ENCODE peak calls at places on chromosomes 13 and 19, in six cellular contexts. E, R, N, S, A and U are unnamed samples. For H3K27me3, the result is how much of the 10 kb centered on the place peaks cover.

GRCh38 chr13:39317284-39317683 is 279.0 kb downstream of the NHLRC3 start:
- DNase-seq in E (peak), R (peak), N (peak), S (peak), A (no peak), U (no peak)

GRCh38 chr19:46714523-46715106 is 2.3 kb downstream of the PRKD2 start:
- DNase-seq in E (no peak), R (no peak), N (no peak), S (no peak), A (no peak), U (no peak)

GRCh38 chr13:57633950-57634828 is 2.6 kb downstream of the PCDH17 start:
- DNase-seq in E (no peak), R (no peak), N (no peak), S (peak), A (peak), U (no peak)

GRCh38 chr19:926595-927043 is 784 bp downstream of the ARID3A start:
- DNase-seq in E (peak), R (no peak), N (peak), S (peak), A (no peak), U (no peak)

GRCh38 chr13:87084192-87084591 is 587.0 kb upstream of the SLITRK5 start:
- DNase-seq in E (no peak), R (no peak), N (no peak), S (no peak), A (no peak), U (no peak)

GRCh38 chr19:9791552-9792181 is 23.1 kb upstream of the ZNF846 start:
- DNase-seq in E (peak), R (peak), N (peak), S (peak), A (peak), U (peak)

GRCh38 chr13:67094952-67095351 is 135.2 kb downstream of the PCDH9 start:
- DNase-seq in E (no peak), R (peak), N (no peak), S (no peak), A (no peak), U (no peak)

GRCh38 chr19:42271045-42271419 is 2.0 kb downstream of the CIC start:
- DNase-seq in E (no peak), R (no peak), N (no peak), S (no peak), A (no peak), U (no peak)

GRCh38 chr13:88526853-88527215 is 855.7 kb downstream of the SLITRK5 start:
- DNase-seq in E (no peak), R (no peak), N (no peak), S (no peak), A (no peak), U (no peak)

GRCh38 chr13:72953391-72953960 is 105.3 kb upstream of the KLF5 start:
- DNase-seq in E (peak), R (no peak), N (no peak), S (peak), A (no peak), U (peak)

GRCh38 chr13:52969373-52969772 is 59.2 kb upstream of the OLFM4 start:
- DNase-seq in E (no peak), R (no peak), N (no peak), S (no peak), A (no peak), U (no peak)

GRCh38 chr13:108302279-108302678 is 32.8 kb downstream of the TNFSF13B start:
- DNase-seq in E (no peak), R (peak), N (no peak), S (no peak), A (no peak), U (no peak)

GRCh38 chr13:95536629-95537241 is 15.8 kb upstream of the CLDN10 start:
- DNase-seq in E (no peak), R (peak), N (no peak), S (peak), A (no peak), U (no peak)

GRCh38 chr13:59133903-59134302 is 1029.8 kb downstream of the DIAPH3 start:
- DNase-seq in E (no peak), R (no peak), N (no peak), S (no peak), A (no peak), U (no peak)

GRCh38 chr13:75544681-75545333 is 4.8 kb upstream of the UCHL3 start:
- DNase-seq in E (no peak), R (peak), N (no peak), S (no peak), A (no peak), U (no peak)

GRCh38 chr19:53571339-53571738 is 33.4 kb downstream of the ZNF331 start:
- DNase-seq in E (no peak), R (no peak), N (no peak), S (no peak), A (no peak), U (no peak)

GRCh38 chr13:20721454-20722357 is 18.2 kb downstream of the IL17D start:
- DNase-seq in E (peak), R (peak), N (peak), S (peak), A (no peak), U (no peak)

GRCh38 chr19:42066075-42066754 is 3.8 kb downstream of the GRIK5 start:
- DNase-seq in E (no peak), R (peak), N (no peak), S (no peak), A (no peak), U (no peak)

GRCh38 chr13:24249586-24249985 is 59.8 kb upstream of the C1QTNF9 start:
- DNase-seq in E (no peak), R (no peak), N (no peak), S (no peak), A (no peak), U (no peak)

GRCh38 chr13:62418872-62419271 is 1003.2 kb upstream of the PCDH20 start:
- DNase-seq in E (no peak), R (peak), N (no peak), S (no peak), A (no peak), U (no peak)

GRCh38 chr19:41192574-41193419 is at the start of gene CYP2S1:
- DNase-seq in E (peak), R (peak), N (no peak), S (no peak), A (no peak), U (peak)

GRCh38 chr13:72960541-72960940 is 98.3 kb upstream of the KLF5 start:
- DNase-seq in E (no peak), R (no peak), N (no peak), S (no peak), A (no peak), U (no peak)

GRCh38 chr13:114058051-114058867 is 74.2 kb downstream of the RASA3 start:
- DNase-seq in E (no peak), R (no peak), N (no peak), S (no peak), A (peak), U (no peak)

GRCh38 chr19:40702337-40703012 is 12.0 kb upstream of the NUMBL start:
- DNase-seq in E (no peak), R (no peak), N (no peak), S (peak), A (no peak), U (no peak)

GRCh38 chr13:75220238-75220542 is 261.8 kb downstream of the TBC1D4 start:
- DNase-seq in E (no peak), R (no peak), N (no peak), S (no peak), A (no peak), U (no peak)

GRCh38 chr13:97976551-97977375 is 23.3 kb downstream of the IPO5 start:
- DNase-seq in E (peak), R (no peak), N (peak), S (no peak), A (peak), U (no peak)

GRCh38 chr19:35856001-35856400 is 710 bp upstream of the KIRREL2 start:
- DNase-seq in E (no peak), R (no peak), N (no peak), S (peak), A (no peak), U (no peak)

GRCh38 chr19:35852029-35852780 is at the start of gene NPHS1:
- DNase-seq in E (no peak), R (no peak), N (no peak), S (peak), A (no peak), U (no peak)

GRCh38 chr19:35856546-35857149 is at the start of gene KIRREL2:
- DNase-seq in E (no peak), R (no peak), N (no peak), S (peak), A (no peak), U (no peak)

GRCh38 chr19:35851213-35852028 is 883 bp downstream of the NPHS1 start:
- DNase-seq in E (no peak), R (no peak), N (no peak), S (peak), A (no peak), U (no peak)

DNA sequence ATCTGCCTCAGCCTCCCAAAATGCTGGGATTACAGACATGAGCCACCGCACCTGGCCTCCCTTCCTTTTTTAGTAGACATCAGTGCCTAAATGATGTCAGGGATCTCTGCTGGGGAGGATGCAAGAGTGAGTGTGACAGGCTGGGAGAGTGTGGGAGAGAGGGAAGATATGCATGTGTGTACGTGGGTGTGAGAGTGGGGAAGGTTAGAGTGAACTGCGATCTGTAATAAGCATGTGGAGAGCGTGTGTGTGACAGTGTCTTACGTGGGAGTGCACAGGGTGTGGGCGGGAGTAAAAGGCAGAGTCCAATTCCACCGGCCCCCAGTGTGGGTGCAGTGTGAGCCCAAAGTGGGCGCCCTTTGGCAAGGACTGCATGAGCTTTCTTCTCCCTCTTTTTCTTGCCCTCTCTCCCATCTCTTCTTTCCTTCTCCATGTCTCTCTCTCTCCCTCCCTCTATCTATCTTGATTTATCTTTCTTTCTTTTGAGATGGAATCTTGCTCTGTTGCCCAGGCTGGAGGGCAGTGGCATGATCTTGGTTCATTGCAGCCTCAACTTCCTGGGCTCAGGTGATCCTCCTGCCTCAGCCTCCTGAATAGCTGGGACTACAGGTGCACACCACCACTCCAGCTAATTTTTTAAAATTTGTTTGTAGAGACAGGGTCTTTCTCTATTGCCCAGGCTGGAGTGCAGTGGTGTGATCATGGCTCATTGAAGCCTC is 893 bp upstream of the NPHS1 start:
- DNase-seq in E (no peak), R (no peak), N (no peak), S (no peak), A (no peak), U (no peak)
- H3K27me3 ChIP-seq in E (half or more), R (half or more), N (under half), S (under half), A (half or more), U (under half)

DNA sequence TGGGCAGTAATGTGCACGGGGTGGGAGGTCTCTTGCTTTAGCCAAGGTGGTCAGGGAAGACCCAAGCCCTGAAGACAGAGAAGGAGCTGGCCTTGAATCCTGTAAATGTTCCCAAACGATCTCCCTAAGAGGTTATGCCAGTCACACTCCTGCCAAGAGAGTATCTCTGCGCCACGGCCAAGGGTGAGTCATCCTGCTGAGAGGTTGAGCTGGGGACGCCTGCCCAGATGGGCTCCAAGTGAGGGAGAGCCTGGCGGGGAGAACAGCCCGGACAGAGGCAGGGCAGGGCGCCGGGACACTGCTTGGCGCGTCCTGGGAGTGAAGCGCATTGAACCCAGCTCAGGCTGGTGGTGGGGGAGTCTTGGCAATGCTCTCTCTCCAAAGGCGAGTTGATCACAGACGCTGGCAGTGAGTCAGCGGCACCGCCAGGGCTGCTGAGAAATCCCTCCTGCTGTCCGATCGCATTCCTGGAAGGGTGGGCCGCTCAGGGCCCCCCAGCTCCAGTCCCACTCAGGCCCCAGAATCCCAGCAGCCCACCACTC is 16.4 kb downstream of the SULT2B1 start:
- DNase-seq in E (peak), R (peak), N (peak), S (peak), A (peak), U (peak)
- TF ChIP-seq POLR2A in E (no peak), R (no peak), N (no peak), S (peak), A (no peak), U (no peak)

DNA sequence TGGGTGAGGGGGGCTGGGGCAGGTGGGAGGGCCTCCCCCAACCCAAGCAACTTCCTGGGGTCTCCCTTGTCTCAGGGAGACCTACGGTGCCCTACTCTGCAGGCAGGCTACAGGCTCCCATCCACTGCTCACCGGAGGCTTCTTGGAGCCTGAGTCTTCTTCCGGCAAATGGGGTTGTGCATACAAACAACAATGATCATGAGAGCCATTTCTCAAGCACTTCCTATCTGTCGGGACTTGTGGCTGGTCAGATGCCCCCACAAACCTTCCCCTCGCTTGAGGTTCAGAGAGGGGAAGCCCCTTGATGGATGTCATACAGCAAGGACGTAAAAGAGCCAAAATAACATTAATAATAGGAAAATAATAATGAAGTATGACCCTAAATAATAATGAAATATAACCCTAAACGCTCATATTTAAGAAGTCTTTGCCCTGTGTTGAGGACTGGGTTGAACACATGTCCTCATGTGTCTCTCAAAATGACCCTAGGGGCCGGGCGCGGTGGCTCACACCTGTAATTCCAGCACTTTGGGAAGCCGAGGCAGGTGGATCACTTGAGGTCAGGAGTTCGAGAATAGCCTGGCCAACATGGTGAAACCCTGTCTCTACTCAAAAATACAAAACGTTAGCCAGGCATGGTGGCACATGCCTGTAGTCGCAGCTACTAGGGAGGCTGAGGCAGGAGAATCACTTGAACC is 727 bp downstream of the CD37 start:
- DNase-seq in E (no peak), R (no peak), N (no peak), S (no peak), A (no peak), U (no peak)
- H3K27ac ChIP-seq in E (peak), R (no peak), N (peak), S (no peak), A (peak), U (peak)

DNA sequence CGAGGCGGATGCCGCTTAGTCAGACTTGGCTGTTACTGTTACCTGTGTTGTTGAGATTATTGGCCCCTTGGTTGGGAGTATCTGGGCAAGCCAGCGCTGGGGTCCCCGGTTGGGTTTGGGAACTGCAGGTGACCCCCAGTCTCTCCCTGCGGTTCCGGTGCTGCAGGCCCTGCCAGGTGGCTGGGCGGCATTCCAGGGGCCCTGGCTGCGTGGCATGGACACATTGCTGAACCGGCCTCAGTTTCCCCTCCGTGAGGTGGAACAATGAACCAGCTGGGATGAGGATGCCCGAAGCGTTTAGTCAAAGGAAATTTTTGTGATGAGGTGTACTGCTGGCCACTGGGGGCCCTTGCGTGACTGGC is 538 bp downstream of the B3GNT3 start:
- DNase-seq in E (no peak), R (no peak), N (no peak), S (no peak), A (no peak), U (no peak)
- H3K27me3 ChIP-seq in E (under half), R (half or more), N (under half), S (under half), A (under half), U (under half)

GRCh38 chr13:110138009-110138699 is 168.8 kb downstream of the COL4A1 start:
- DNase-seq in E (peak), R (peak), N (peak), S (peak), A (no peak), U (no peak)
- TF ChIP-seq POLR2A in E (no peak), R (no peak), N (no peak), S (peak), A (no peak), U (no peak)

DNA sequence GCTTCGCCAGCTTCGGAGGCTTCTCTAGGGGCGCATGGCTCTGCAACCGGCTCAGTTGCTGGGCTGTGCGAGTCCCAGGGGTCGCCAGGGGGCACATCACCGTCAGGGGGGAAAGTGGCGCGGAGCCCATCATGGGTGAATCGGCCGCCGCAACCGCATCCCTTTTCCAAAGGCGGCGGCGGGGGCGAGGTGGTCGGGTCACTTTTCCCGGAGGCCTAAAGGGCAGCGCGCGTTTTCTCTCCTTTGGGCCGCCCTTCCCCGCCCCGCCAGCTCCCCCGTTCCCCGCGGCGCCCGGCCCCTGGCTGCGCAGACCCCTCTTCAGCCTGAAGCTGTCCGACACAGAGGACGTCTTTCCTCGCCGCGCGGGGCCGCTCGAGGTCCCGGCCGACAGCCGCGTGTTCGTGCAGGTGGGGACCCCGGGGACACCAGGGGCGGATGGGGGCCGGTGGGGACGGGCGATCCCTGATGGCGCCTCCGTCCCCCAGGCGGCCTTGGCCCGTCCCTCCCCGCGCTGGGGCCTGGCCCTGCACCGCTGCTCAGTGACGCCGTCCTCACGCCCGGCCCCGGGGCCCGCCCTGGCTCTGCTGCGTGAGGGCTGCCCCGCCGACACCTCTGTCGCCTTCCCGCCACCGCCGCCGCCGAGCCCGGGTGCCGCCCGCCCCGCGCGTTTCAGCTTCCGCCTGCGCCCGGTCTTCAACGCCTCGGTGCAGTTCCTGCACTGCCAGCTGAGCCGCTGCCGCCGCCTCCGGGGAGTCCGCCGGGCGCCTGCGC is 1.7 kb downstream of the TGFBR3L start:
- DNase-seq in E (peak), R (no peak), N (no peak), S (no peak), A (peak), U (no peak)
- H3K27ac ChIP-seq in E (no peak), R (no peak), N (no peak), S (no peak), A (no peak), U (no peak)

GRCh38 chr13:45702088-45702487 is at the start of gene CBY2:
- DNase-seq in E (no peak), R (no peak), N (no peak), S (no peak), A (no peak), U (no peak)
- H3K27me3 ChIP-seq in E (under half), R (under half), N (under half), S (under half), A (under half), U (under half)

GRCh38 chr19:58002384-58003152 is at the start of gene ZNF606:
- DNase-seq in E (peak), R (peak), N (peak), S (peak), A (peak), U (peak)
- TF ChIP-seq POLR2A in E (peak), R (peak), N (peak), S (peak), A (no peak), U (peak)

DNA sequence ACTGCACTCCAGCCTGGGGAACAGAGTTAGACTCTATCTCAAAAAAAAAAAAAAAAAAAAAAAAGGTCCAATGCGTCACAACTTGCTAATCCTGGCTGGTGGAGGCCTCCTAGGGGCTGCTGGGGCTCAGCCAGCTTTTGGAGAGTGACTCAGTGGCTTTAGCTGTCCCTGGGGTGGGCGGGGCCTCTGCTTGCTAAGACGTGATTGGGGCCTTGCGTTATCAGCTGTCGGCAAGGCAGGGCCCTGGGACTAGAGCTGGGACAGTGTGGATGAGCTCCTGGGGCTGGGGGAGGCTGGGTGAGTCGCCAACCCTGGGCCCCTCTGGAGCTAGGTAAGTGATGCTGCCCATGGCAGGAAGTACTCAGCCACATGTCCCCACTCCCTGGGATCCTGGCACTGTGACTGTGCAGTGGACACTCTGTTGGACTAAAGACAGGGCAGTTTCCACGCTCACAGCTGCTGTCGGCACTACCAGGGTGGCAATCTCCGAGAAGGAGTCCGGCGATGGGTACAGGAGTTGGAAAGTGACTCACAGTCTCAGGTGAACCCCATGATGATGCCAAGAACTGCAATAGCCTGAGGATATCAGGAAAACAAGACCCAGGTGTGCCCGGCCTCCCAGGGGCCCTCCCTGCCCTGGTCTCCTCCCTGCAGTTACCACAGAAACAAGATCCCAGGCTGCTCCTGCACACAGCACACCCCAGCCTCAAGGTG is 32.2 kb downstream of the F2RL3 start:
- DNase-seq in E (no peak), R (peak), N (no peak), S (no peak), A (no peak), U (no peak)
- H3K27ac ChIP-seq in E (no peak), R (no peak), N (no peak), S (no peak), A (no peak), U (no peak)